ENCODE peak calls at places on chromosome 17, in eight cellular contexts. I, P, C, E, B, X, N and M are unnamed samples.

GRCh38 chr17:16250635-16251034 is 33.6 kb downstream of the PIGL start:
- DNase-seq in N (no peak), C (no peak), I (no peak), P (no peak), X (no peak), E (no peak), B (no peak), M (no peak)

GRCh38 chr17:81043725-81044427 is 8.9 kb downstream of the BAIAP2 start:
- DNase-seq in P (no peak), C (no peak), X (no peak), E (no peak), I (no peak), N (no peak), B (peak), M (no peak)

GRCh38 chr17:40321502-40322416 is 12.8 kb downstream of the RARA start:
- DNase-seq in C (no peak), B (peak), P (peak), E (no peak), N (no peak), I (no peak), X (no peak), M (no peak)

GRCh38 chr17:5879424-5879823 is 190.8 kb upstream of the WSCD1 start:
- DNase-seq in P (no peak), I (no peak), N (no peak), C (no peak), B (no peak), X (no peak), E (no peak), M (no peak)

GRCh38 chr17:32519769-32520701 is 33.2 kb downstream of the CDK5R1 start:
- DNase-seq in N (no peak), B (peak), X (peak), P (peak), E (no peak), C (peak), I (peak), M (peak)

GRCh38 chr17:76511562-76512365 is 10.5 kb upstream of the RHBDF2 start:
- DNase-seq in P (no peak), C (no peak), B (no peak), N (no peak), X (no peak), E (no peak), I (no peak), M (no peak)

GRCh38 chr17:51298508-51299371 is 38.4 kb downstream of the UTP18 start:
- DNase-seq in C (peak), P (peak), I (no peak), E (no peak), N (no peak), X (peak), B (peak), M (peak)

GRCh38 chr17:13287226-13287625 is 269.4 kb upstream of the ELAC2 start:
- DNase-seq in X (no peak), C (no peak), B (no peak), I (peak), P (no peak), E (no peak), N (no peak), M (no peak)

GRCh38 chr17:71975331-71975801 is 145.5 kb upstream of the SOX9 start:
- DNase-seq in P (no peak), I (no peak), X (no peak), N (no peak), B (peak), C (peak), E (no peak), M (no peak)

GRCh38 chr17:27605409-27605808 is 25.6 kb upstream of the LGALS9 start:
- DNase-seq in P (no peak), E (no peak), I (no peak), N (no peak), C (no peak), B (no peak), X (no peak), M (no peak)

GRCh38 chr17:18158022-18158600 is 25.5 kb upstream of the ALKBH5 start:
- DNase-seq in I (peak), X (peak), N (peak), P (peak), B (peak), C (peak), E (peak), M (peak)

GRCh38 chr17:70365098-70365583 is 195.8 kb downstream of the KCNJ2 start:
- DNase-seq in C (no peak), P (no peak), I (no peak), N (no peak), X (no peak), E (no peak), B (no peak), M (no peak)

GRCh38 chr17:74744714-74745547 is 3.5 kb upstream of the NHERF1 start:
- DNase-seq in E (peak), X (peak), B (peak), N (peak), P (peak), C (peak), I (peak), M (peak)

GRCh38 chr17:73023759-73024158 is 68.7 kb downstream of the SLC39A11 start:
- DNase-seq in C (no peak), E (no peak), X (no peak), N (no peak), I (no peak), P (no peak), B (no peak), M (no peak)

GRCh38 chr17:12909511-12909910 is 108.3 kb downstream of the ELAC2 start:
- DNase-seq in B (no peak), N (no peak), P (no peak), E (no peak), C (no peak), I (no peak), X (no peak), M (no peak)

GRCh38 chr17:82172461-82173160 is 40.0 kb downstream of the CCDC57 start:
- DNase-seq in E (no peak), I (no peak), B (no peak), N (no peak), X (no peak), P (no peak), C (no peak), M (no peak)

GRCh38 chr17:41869426-41869825 is 4.2 kb upstream of the KLHL11 start:
- DNase-seq in N (no peak), I (no peak), X (no peak), C (no peak), E (no peak), P (no peak), B (no peak), M (no peak)

GRCh38 chr17:81164464-81165245 is 652 bp upstream of the PVALEF start:
- DNase-seq in P (peak), E (no peak), B (no peak), X (no peak), C (no peak), N (no peak), I (no peak), M (no peak)

GRCh38 chr17:38918129-38918913 is 7.1 kb upstream of the LASP1NB start:
- DNase-seq in X (no peak), N (no peak), I (no peak), B (no peak), E (no peak), P (no peak), C (no peak), M (no peak)

GRCh38 chr17:66713533-66714042 is 121.3 kb upstream of the CACNG5 start:
- DNase-seq in E (no peak), P (no peak), B (no peak), N (no peak), C (no peak), I (no peak), X (no peak), M (peak)